ENCODE peak calls at places on chromosomes 6 and 20, in six cellular contexts. One of them, this sample, is unnamed.

GRCh38 chr6:131966443-131966842 is 15.3 kb upstream of the CCN2 start:
- DNase-seq in GM20000: no peak
- DNase-seq in left colon: no peak
- DNase-seq in tibial artery: no peak
- DNase-seq in AG09309: peak
- DNase-seq in anterior cingulate cortex: no peak
- DNase-seq in this sample: no peak

GRCh38 chr20:16243470-16243869 is 329.8 kb downstream of the KIF16B start:
- DNase-seq in GM20000: no peak
- DNase-seq in left colon: no peak
- DNase-seq in tibial artery: no peak
- DNase-seq in AG09309: no peak
- DNase-seq in anterior cingulate cortex: no peak
- DNase-seq in this sample: no peak

GRCh38 chr6:106608080-106608668 is 21.1 kb downstream of the RTN4IP1 start:
- DNase-seq in GM20000: peak
- DNase-seq in left colon: no peak
- DNase-seq in tibial artery: no peak
- DNase-seq in AG09309: peak
- DNase-seq in anterior cingulate cortex: no peak
- DNase-seq in this sample: peak

GRCh38 chr6:3956054-3956453 is 106.9 kb downstream of the FAM50B start:
- DNase-seq in GM20000: no peak
- DNase-seq in left colon: no peak
- DNase-seq in tibial artery: no peak
- DNase-seq in AG09309: no peak
- DNase-seq in anterior cingulate cortex: no peak
- DNase-seq in this sample: no peak

GRCh38 chr20:50456452-50457324 is 53.5 kb upstream of the PTPN1 start:
- DNase-seq in GM20000: no peak
- DNase-seq in left colon: no peak
- DNase-seq in tibial artery: no peak
- DNase-seq in AG09309: no peak
- DNase-seq in anterior cingulate cortex: no peak
- DNase-seq in this sample: no peak

GRCh38 chr20:60058869-60059268 is 100.6 kb downstream of the CDH26 start:
- DNase-seq in GM20000: no peak
- DNase-seq in left colon: no peak
- DNase-seq in tibial artery: no peak
- DNase-seq in AG09309: no peak
- DNase-seq in anterior cingulate cortex: no peak
- DNase-seq in this sample: no peak

GRCh38 chr20:23048283-23049200 is 930 bp downstream of the THBD start:
- DNase-seq in GM20000: no peak
- DNase-seq in left colon: peak
- DNase-seq in tibial artery: peak
- DNase-seq in AG09309: no peak
- DNase-seq in anterior cingulate cortex: no peak
- DNase-seq in this sample: peak

GRCh38 chr20:40991181-40991889 is 37.3 kb upstream of the TOP1 start:
- DNase-seq in GM20000: peak
- DNase-seq in left colon: peak
- DNase-seq in tibial artery: peak
- DNase-seq in AG09309: no peak
- DNase-seq in anterior cingulate cortex: no peak
- DNase-seq in this sample: no peak

GRCh38 chr20:24403410-24403809 is 66.0 kb upstream of the SYNDIG1 start:
- DNase-seq in GM20000: no peak
- DNase-seq in left colon: no peak
- DNase-seq in tibial artery: no peak
- DNase-seq in AG09309: no peak
- DNase-seq in anterior cingulate cortex: no peak
- DNase-seq in this sample: no peak

GRCh38 chr6:81241126-81241525 is 511.4 kb downstream of the TENT5A start:
- DNase-seq in GM20000: no peak
- DNase-seq in left colon: no peak
- DNase-seq in tibial artery: no peak
- DNase-seq in AG09309: no peak
- DNase-seq in anterior cingulate cortex: no peak
- DNase-seq in this sample: peak

GRCh38 chr6:10395946-10396577 is 18.8 kb downstream of the TFAP2A start:
- DNase-seq in GM20000: no peak
- DNase-seq in left colon: no peak
- DNase-seq in tibial artery: no peak
- DNase-seq in AG09309: no peak
- DNase-seq in anterior cingulate cortex: no peak
- DNase-seq in this sample: no peak

GRCh38 chr6:51513891-51514290 is 573.5 kb downstream of the PKHD1 start:
- DNase-seq in GM20000: no peak
- DNase-seq in left colon: no peak
- DNase-seq in tibial artery: no peak
- DNase-seq in AG09309: no peak
- DNase-seq in anterior cingulate cortex: no peak
- DNase-seq in this sample: no peak

GRCh38 chr6:7144810-7145209 is 37.0 kb downstream of the RREB1 start:
- DNase-seq in GM20000: no peak
- DNase-seq in left colon: no peak
- DNase-seq in tibial artery: no peak
- DNase-seq in AG09309: no peak
- DNase-seq in anterior cingulate cortex: no peak
- DNase-seq in this sample: no peak

GRCh38 chr20:45347936-45348809 is at the start of gene SDC4:
- DNase-seq in GM20000: no peak
- DNase-seq in left colon: peak
- DNase-seq in tibial artery: peak
- DNase-seq in AG09309: no peak
- DNase-seq in anterior cingulate cortex: peak
- DNase-seq in this sample: no peak

GRCh38 chr6:138307816-138308727 is 69.6 kb upstream of the SMIM28 start:
- DNase-seq in GM20000: no peak
- DNase-seq in left colon: peak
- DNase-seq in tibial artery: no peak
- DNase-seq in AG09309: peak
- DNase-seq in anterior cingulate cortex: peak
- DNase-seq in this sample: no peak

GRCh38 chr6:16596890-16597331 is 164.3 kb downstream of the ATXN1 start:
- DNase-seq in GM20000: no peak
- DNase-seq in left colon: no peak
- DNase-seq in tibial artery: no peak
- DNase-seq in AG09309: no peak
- DNase-seq in anterior cingulate cortex: no peak
- DNase-seq in this sample: no peak

GRCh38 chr6:6788394-6789020 is 200.0 kb downstream of the LY86 start:
- DNase-seq in GM20000: peak
- DNase-seq in left colon: no peak
- DNase-seq in tibial artery: no peak
- DNase-seq in AG09309: no peak
- DNase-seq in anterior cingulate cortex: no peak
- DNase-seq in this sample: no peak

GRCh38 chr6:57303931-57304681 is 13.3 kb upstream of the PRIM2 start:
- DNase-seq in GM20000: no peak
- DNase-seq in left colon: no peak
- DNase-seq in tibial artery: no peak
- DNase-seq in AG09309: peak
- DNase-seq in anterior cingulate cortex: no peak
- DNase-seq in this sample: no peak

GRCh38 chr6:111941686-111942330 is 68.6 kb upstream of the FYN start:
- DNase-seq in GM20000: no peak
- DNase-seq in left colon: no peak
- DNase-seq in tibial artery: no peak
- DNase-seq in AG09309: no peak
- DNase-seq in anterior cingulate cortex: no peak
- DNase-seq in this sample: no peak

GRCh38 chr6:142680308-142680707 is 264.7 kb downstream of the HIVEP2 start:
- DNase-seq in GM20000: no peak
- DNase-seq in left colon: no peak
- DNase-seq in tibial artery: peak
- DNase-seq in AG09309: no peak
- DNase-seq in anterior cingulate cortex: no peak
- DNase-seq in this sample: no peak

GRCh38 chr20:44003609-44004008 is 89.0 kb downstream of the TOX2 start:
- DNase-seq in GM20000: no peak
- DNase-seq in left colon: peak
- DNase-seq in tibial artery: no peak
- DNase-seq in AG09309: no peak
- DNase-seq in anterior cingulate cortex: no peak
- DNase-seq in this sample: no peak

GRCh38 chr6:36845233-36845632 is 6.0 kb upstream of the CPNE5 start:
- DNase-seq in GM20000: no peak
- DNase-seq in left colon: no peak
- DNase-seq in tibial artery: no peak
- DNase-seq in AG09309: no peak
- DNase-seq in anterior cingulate cortex: no peak
- DNase-seq in this sample: no peak

GRCh38 chr6:139250296-139251274 is 41.2 kb downstream of the TXLNB start:
- DNase-seq in GM20000: peak
- DNase-seq in left colon: peak
- DNase-seq in tibial artery: peak
- DNase-seq in AG09309: peak
- DNase-seq in anterior cingulate cortex: no peak
- DNase-seq in this sample: peak

GRCh38 chr20:18092890-18093289 is 35.2 kb upstream of the OVOL2 start:
- DNase-seq in GM20000: no peak
- DNase-seq in left colon: no peak
- DNase-seq in tibial artery: no peak
- DNase-seq in AG09309: no peak
- DNase-seq in anterior cingulate cortex: no peak
- DNase-seq in this sample: no peak

GRCh38 chr6:125791820-125792165 is 1.0 kb downstream of the NCOA7 start:
- DNase-seq in GM20000: no peak
- DNase-seq in left colon: no peak
- DNase-seq in tibial artery: no peak
- DNase-seq in AG09309: no peak
- DNase-seq in anterior cingulate cortex: no peak
- DNase-seq in this sample: no peak

GRCh38 chr20:3940905-3941304 is 51.7 kb downstream of the PANK2 start:
- DNase-seq in GM20000: no peak
- DNase-seq in left colon: no peak
- DNase-seq in tibial artery: no peak
- DNase-seq in AG09309: no peak
- DNase-seq in anterior cingulate cortex: no peak
- DNase-seq in this sample: no peak

GRCh38 chr6:108027594-108027993 is 46.9 kb downstream of the OSTM1 start:
- DNase-seq in GM20000: no peak
- DNase-seq in left colon: peak
- DNase-seq in tibial artery: no peak
- DNase-seq in AG09309: no peak
- DNase-seq in anterior cingulate cortex: no peak
- DNase-seq in this sample: no peak

GRCh38 chr6:23503173-23503572 is 622.8 kb upstream of the NRSN1 start:
- DNase-seq in GM20000: no peak
- DNase-seq in left colon: no peak
- DNase-seq in tibial artery: no peak
- DNase-seq in AG09309: no peak
- DNase-seq in anterior cingulate cortex: no peak
- DNase-seq in this sample: no peak

GRCh38 chr6:127202676-127203075 is 64.0 kb upstream of the RNF146 start:
- DNase-seq in GM20000: no peak
- DNase-seq in left colon: no peak
- DNase-seq in tibial artery: no peak
- DNase-seq in AG09309: peak
- DNase-seq in anterior cingulate cortex: no peak
- DNase-seq in this sample: no peak

GRCh38 chr6:150632785-150633465 is 33.2 kb downstream of the PLEKHG1 start:
- DNase-seq in GM20000: peak
- DNase-seq in left colon: no peak
- DNase-seq in tibial artery: no peak
- DNase-seq in AG09309: no peak
- DNase-seq in anterior cingulate cortex: no peak
- DNase-seq in this sample: no peak

GRCh38 chr20:47392721-47393073 is 36.2 kb upstream of the ZMYND8 start:
- DNase-seq in GM20000: no peak
- DNase-seq in left colon: no peak
- DNase-seq in tibial artery: no peak
- DNase-seq in AG09309: no peak
- DNase-seq in anterior cingulate cortex: no peak
- DNase-seq in this sample: no peak

GRCh38 chr6:108781419-108782110 is 66.7 kb upstream of the ARMC2 start:
- DNase-seq in GM20000: no peak
- DNase-seq in left colon: no peak
- DNase-seq in tibial artery: no peak
- DNase-seq in AG09309: no peak
- DNase-seq in anterior cingulate cortex: no peak
- DNase-seq in this sample: no peak

GRCh38 chr20:57831326-57831991 is 121.6 kb upstream of the PMEPA1 start:
- DNase-seq in GM20000: no peak
- DNase-seq in left colon: no peak
- DNase-seq in tibial artery: peak
- DNase-seq in AG09309: no peak
- DNase-seq in anterior cingulate cortex: no peak
- DNase-seq in this sample: no peak